ENCODE peak calls at places on chromosomes 5 and 9, in four cellular contexts. V is HepG2, T is GM12878, A is K562. J is an unnamed sample.

GRCh38 chr9:110351009-110351467 is 13.4 kb upstream of the TXNDC8 start:
- DNase-seq in T (no peak), V (no peak), A (peak; percentile 27), J (no peak)

GRCh38 chr9:107176701-107177100 is 106.4 kb upstream of the RAD23B start:
- DNase-seq in T (no peak), A (no peak), V (no peak), J (no peak)

GRCh38 chr9:94639045-94639995 is at the start of gene FBP1:
- DNase-seq in V (no peak), T (no peak), A (no peak), J (peak; percentile 59)

GRCh38 chr5:158382473-158382872 is 523.5 kb upstream of the CLINT1 start:
- DNase-seq in A (peak; percentile 11), T (no peak), V (no peak), J (no peak)

GRCh38 chr5:75623846-75624245 is 12.6 kb downstream of the ANKDD1B start:
- DNase-seq in A (no peak), T (no peak), V (no peak), J (no peak)

GRCh38 chr9:133874659-133875058 is 117.5 kb downstream of the VAV2 start:
- DNase-seq in T (no peak), V (no peak), A (no peak), J (no peak)

GRCh38 chr9:17135578-17135904 is 701 bp downstream of the CNTLN start:
- DNase-seq in T (no peak), V (no peak), A (no peak), J (no peak)

GRCh38 chr5:160799160-160799559 is 52.9 kb downstream of the ATP10B start:
- DNase-seq in V (no peak), A (no peak), T (peak; percentile 33), J (no peak)

GRCh38 chr9:132169672-132170392 is 8.0 kb downstream of the NTNG2 start:
- DNase-seq in A (peak; percentile 73), T (no peak), V (peak; percentile 26), J (peak; percentile 83)

GRCh38 chr5:50786073-50786472 is 119.6 kb downstream of the PARP8 start:
- DNase-seq in T (no peak), A (no peak), V (no peak), J (no peak)

GRCh38 chr9:132410642-132411041 is 631 bp downstream of the CFAP77 start:
- DNase-seq in V (no peak), A (no peak), T (no peak), J (no peak)

GRCh38 chr9:129968690-129969485 is 74.1 kb downstream of the FNBP1 start:
- DNase-seq in V (no peak), A (peak; percentile 11), T (no peak), J (no peak)

GRCh38 chr9:133160742-133161541 is 2.8 kb downstream of the GBGT1 start:
- DNase-seq in T (no peak), A (peak; percentile 86), V (peak; percentile 52), J (peak; percentile 51)

GRCh38 chr5:94745786-94746730 is 127.6 kb downstream of the SLF1 start:
- DNase-seq in T (peak; percentile 56), V (no peak), A (no peak), J (no peak)

GRCh38 chr9:962023-962422 is 14.4 kb upstream of the DMRT3 start:
- DNase-seq in T (no peak), A (no peak), V (no peak), J (no peak)

GRCh38 chr5:130747556-130747955 is 417.5 kb downstream of the HINT1 start:
- DNase-seq in A (no peak), V (no peak), T (no peak), J (no peak)

GRCh38 chr5:143142596-143143435 is 260.7 kb downstream of the NR3C1 start:
- DNase-seq in T (no peak), A (no peak), V (no peak), J (no peak)

GRCh38 chr9:128771094-128771721 is 519 bp downstream of the ZER1 start:
- DNase-seq in A (peak; percentile 32), V (no peak), T (no peak), J (no peak)

GRCh38 chr9:98429613-98430012 is 174.2 kb upstream of the TBC1D2 start:
- DNase-seq in T (no peak), A (peak; percentile 49), V (no peak), J (no peak)

GRCh38 chr9:128818839-128819715 is 777 bp downstream of the ENDOG start:
- DNase-seq in V (no peak), A (peak; percentile 57), T (no peak), J (peak; percentile 52)

GRCh38 chr9:122095010-122095767 is 2.1 kb upstream of the TTLL11 start:
- DNase-seq in T (no peak), A (peak; percentile 81), V (peak; percentile 48), J (peak; percentile 63)

GRCh38 chr9:136686794-136687711 is at the start of gene AGPAT2:
- DNase-seq in V (no peak), A (peak; percentile 89), T (no peak), J (peak; percentile 61)

GRCh38 chr5:10663531-10664183 is 97.4 kb downstream of the DAP start:
- DNase-seq in V (peak; percentile 15), A (no peak), T (no peak), J (no peak)

GRCh38 chr5:137932800-137933199 is 43.5 kb downstream of the PKD2L2 start:
- DNase-seq in V (no peak), A (no peak), T (no peak), J (no peak)

GRCh38 chr5:123673107-123673506 is 161.1 kb downstream of the CSNK1G3 start:
- DNase-seq in V (peak; percentile 9), A (no peak), T (no peak), J (no peak)

GRCh38 chr9:107141967-107142366 is 141.1 kb upstream of the RAD23B start:
- DNase-seq in T (no peak), V (no peak), A (no peak), J (no peak)

GRCh38 chr5:95520176-95520575 is 34.6 kb downstream of the SKIC3 start:
- DNase-seq in V (no peak), T (no peak), A (no peak), J (no peak)

GRCh38 chr5:141879941-141880738 is 1.9 kb upstream of the PCDH1 start:
- DNase-seq in A (no peak), T (no peak), V (no peak), J (no peak)

GRCh38 chr5:141878771-141879759 is 855 bp upstream of the PCDH1 start:
- DNase-seq in T (peak; percentile 71), A (peak; percentile 95), V (peak; percentile 85), J (peak; percentile 90)

GRCh38 chr5:141882594-141883183 is 4.5 kb upstream of the PCDH1 start:
- DNase-seq in V (peak; percentile 15), A (peak; percentile 29), T (no peak), J (peak; percentile 30)

GRCh38 chr5:141881886-141882285 is 3.7 kb upstream of the PCDH1 start:
- DNase-seq in V (no peak), T (no peak), A (no peak), J (peak; percentile 20)

DNA sequence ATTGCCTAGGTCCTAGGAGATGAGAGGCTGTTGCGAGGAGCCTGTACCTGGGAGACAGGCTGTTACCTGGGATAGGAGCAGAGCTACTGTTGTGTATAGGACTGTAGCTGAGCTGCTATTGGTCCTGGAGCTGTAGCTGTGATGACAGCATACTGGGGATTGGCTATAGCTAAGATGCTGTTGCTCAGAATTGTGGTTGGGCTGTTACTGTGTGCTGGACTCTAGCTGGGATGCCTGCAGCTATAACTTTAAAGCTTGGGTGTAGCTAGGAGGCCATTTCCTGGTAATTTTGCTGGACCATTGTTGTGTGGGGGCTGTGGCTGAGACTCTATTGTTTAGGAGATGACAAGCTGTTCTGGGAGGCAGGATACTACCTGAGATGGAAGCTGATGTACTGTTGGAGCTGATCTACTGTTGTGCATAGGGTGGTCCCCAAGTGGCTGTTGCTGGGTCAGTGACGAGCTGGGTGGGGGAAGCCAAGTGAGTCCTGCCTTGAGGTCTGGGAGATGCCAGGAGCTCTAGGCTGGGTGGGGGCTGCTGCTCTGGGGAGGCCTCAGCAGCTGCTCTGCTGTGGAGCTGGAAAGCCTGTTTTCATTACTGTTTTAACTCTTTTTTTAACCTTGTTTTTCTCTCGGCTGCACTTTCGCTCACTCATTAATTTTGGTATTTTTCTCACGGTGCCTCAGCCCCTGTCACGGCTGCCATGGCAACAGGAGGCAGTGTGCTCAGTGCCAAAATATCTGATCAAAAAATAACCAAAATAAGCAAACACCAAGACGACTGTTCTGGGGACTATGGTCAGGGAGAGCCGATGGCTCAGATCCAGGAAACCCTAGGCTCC is 3.0 kb upstream of the PCDH1 start:
- DNase-seq in A (no peak), T (peak; percentile 40), V (no peak), J (no peak)
- TF ChIP-seq CREM in A (no peak), T (no peak), V (no peak), J (no peak)

GRCh38 chr5:14490309-14490711 is 91.3 kb upstream of the OTULINL start:
- DNase-seq in V (no peak), A (no peak), T (no peak), J (no peak)

GRCh38 chr5:14489643-14490042 is 91.9 kb upstream of the OTULINL start:
- DNase-seq in T (no peak), A (no peak), V (no peak), J (no peak)

GRCh38 chr5:14491015-14491414 is 90.6 kb upstream of the OTULINL start:
- DNase-seq in V (no peak), T (no peak), A (no peak), J (no peak)

GRCh38 chr5:14492341-14492964 is 89.1 kb upstream of the OTULINL start:
- DNase-seq in T (no peak), A (no peak), V (no peak), J (no peak)

DNA sequence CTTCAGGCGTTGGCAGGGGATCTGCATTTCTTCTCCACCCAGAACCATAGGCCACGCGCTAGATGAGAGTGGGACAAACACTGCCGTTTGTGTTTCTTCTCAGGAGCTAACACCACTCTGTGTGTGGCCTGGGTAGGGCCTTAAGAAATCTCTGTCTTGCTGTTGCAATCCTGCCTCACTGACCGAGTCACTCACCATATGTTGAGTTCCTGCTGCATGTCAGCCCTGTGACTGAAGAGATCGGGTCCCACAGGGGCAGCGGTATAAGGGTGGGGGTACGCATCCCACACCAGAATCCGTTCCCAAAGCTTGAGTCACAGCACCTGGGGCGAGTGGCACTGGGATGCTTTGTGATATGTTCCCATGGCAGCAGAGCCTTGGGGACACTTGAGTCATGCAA is 90.1 kb upstream of the OTULINL start:
- DNase-seq in T (no peak), A (no peak), V (no peak), J (no peak)
- TF ChIP-seq CREM in T (no peak), A (no peak), V (no peak), J (no peak)

GRCh38 chr9:91376239-91376638 is 14.5 kb upstream of the AUH start:
- DNase-seq in A (no peak), V (no peak), T (no peak), J (no peak)

GRCh38 chr9:91379461-91379860 is 17.7 kb upstream of the AUH start:
- DNase-seq in V (no peak), T (no peak), A (no peak), J (no peak)

GRCh38 chr9:91374939-91375338 is 13.2 kb upstream of the AUH start:
- DNase-seq in A (no peak), T (no peak), V (no peak), J (no peak)

GRCh38 chr9:91382298-91382697 is 20.6 kb upstream of the AUH start:
- DNase-seq in V (no peak), A (no peak), T (no peak), J (no peak)

GRCh38 chr9:91378695-91379127 is 17.0 kb upstream of the AUH start:
- DNase-seq in T (no peak), V (no peak), A (no peak), J (no peak)
- TF ChIP-seq CREM in T (no peak), V (no peak), A (no peak), J (no peak)

DNA sequence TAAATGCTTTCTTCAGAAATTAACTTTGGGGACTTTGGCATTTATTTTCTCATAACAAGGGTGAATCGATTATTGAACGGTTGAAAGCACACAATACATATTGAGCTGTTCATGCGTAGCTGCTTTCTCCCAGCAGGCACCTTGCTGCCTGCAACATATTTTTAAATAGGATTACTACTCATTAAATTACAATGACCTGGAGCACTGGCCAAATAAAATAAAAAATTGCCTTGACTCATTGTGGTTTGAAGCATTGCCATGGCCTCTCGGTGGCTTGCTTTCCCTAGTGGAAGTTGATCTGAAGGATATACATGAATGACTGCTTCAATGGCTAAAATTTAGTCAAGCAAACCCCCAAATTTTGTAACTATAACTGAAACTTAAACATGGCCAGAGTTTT is 181.6 kb upstream of the NUDT12 start:
- DNase-seq in A (no peak), V (no peak), T (no peak), J (no peak)
- TF ChIP-seq CREM in A (no peak), V (no peak), T (no peak), J (no peak)

J was measured in WTC11.